ENCODE peak calls at places on chromosomes 12 and 14, in nine cellular contexts. One of them, this sample, is unnamed.
A peak's percentile ranks its signal among the peaks of the same experiment; 100 is the strongest.

GRCh38 chr12:38586652-38587219 is 270.2 kb downstream of the ALG10B start:
- DNase-seq in sigmoid colon: no peak
- DNase-seq in IMR-90: no peak
- DNase-seq in ovary: no peak
- DNase-seq in heart left ventricle: no peak
- DNase-seq in H54: no peak
- DNase-seq in HCT116: no peak
- DNase-seq in esophagus muscularis mucosa: no peak
- DNase-seq in A549: no peak
- DNase-seq in this sample: no peak

GRCh38 chr12:52561880-52562449 is 9.0 kb upstream of the KRT71 start:
- DNase-seq in sigmoid colon: no peak
- DNase-seq in IMR-90: no peak
- DNase-seq in ovary: no peak
- DNase-seq in heart left ventricle: no peak
- DNase-seq in H54: peak; percentile 24
- DNase-seq in HCT116: peak; percentile 22
- DNase-seq in esophagus muscularis mucosa: no peak
- DNase-seq in A549: peak; percentile 41
- DNase-seq in this sample: peak; percentile 26

GRCh38 chr14:91116913-91117588 is 3.2 kb downstream of the DGLUCY start:
- DNase-seq in sigmoid colon: no peak
- DNase-seq in IMR-90: no peak
- DNase-seq in ovary: no peak
- DNase-seq in heart left ventricle: no peak
- DNase-seq in H54: no peak
- DNase-seq in HCT116: no peak
- DNase-seq in esophagus muscularis mucosa: no peak
- DNase-seq in A549: no peak
- DNase-seq in this sample: no peak

GRCh38 chr12:50574621-50575348 is 70.0 kb downstream of the DIP2B start:
- DNase-seq in sigmoid colon: no peak
- DNase-seq in IMR-90: peak; percentile 32
- DNase-seq in ovary: no peak
- DNase-seq in heart left ventricle: no peak
- DNase-seq in H54: no peak
- DNase-seq in HCT116: no peak
- DNase-seq in esophagus muscularis mucosa: no peak
- DNase-seq in A549: no peak
- DNase-seq in this sample: peak; percentile 52

GRCh38 chr12:11836282-11836963 is 186.9 kb downstream of the ETV6 start:
- DNase-seq in sigmoid colon: no peak
- DNase-seq in IMR-90: no peak
- DNase-seq in ovary: no peak
- DNase-seq in heart left ventricle: peak; percentile 50
- DNase-seq in H54: no peak
- DNase-seq in HCT116: no peak
- DNase-seq in esophagus muscularis mucosa: no peak
- DNase-seq in A549: no peak
- DNase-seq in this sample: peak; percentile 27

GRCh38 chr14:78153069-78153351 is 17.2 kb upstream of the NRXN3 start:
- DNase-seq in sigmoid colon: no peak
- DNase-seq in IMR-90: peak; percentile 0
- DNase-seq in ovary: no peak
- DNase-seq in heart left ventricle: no peak
- DNase-seq in H54: no peak
- DNase-seq in HCT116: no peak
- DNase-seq in esophagus muscularis mucosa: no peak
- DNase-seq in A549: peak; percentile 39
- DNase-seq in this sample: no peak

GRCh38 chr12:64660237-64661018 is 50.1 kb downstream of the RASSF3 start:
- DNase-seq in sigmoid colon: no peak
- DNase-seq in IMR-90: no peak
- DNase-seq in ovary: no peak
- DNase-seq in heart left ventricle: no peak
- DNase-seq in H54: no peak
- DNase-seq in HCT116: no peak
- DNase-seq in esophagus muscularis mucosa: no peak
- DNase-seq in A549: no peak
- DNase-seq in this sample: no peak

GRCh38 chr12:98126637-98127335 is 388.6 kb upstream of the TMPO start:
- DNase-seq in sigmoid colon: no peak
- DNase-seq in IMR-90: no peak
- DNase-seq in ovary: no peak
- DNase-seq in heart left ventricle: peak; percentile 6
- DNase-seq in H54: no peak
- DNase-seq in HCT116: no peak
- DNase-seq in esophagus muscularis mucosa: peak; percentile 80
- DNase-seq in A549: no peak
- DNase-seq in this sample: peak; percentile 31

GRCh38 chr14:68254669-68255527 is 435.3 kb downstream of the RAD51B start:
- DNase-seq in sigmoid colon: no peak
- DNase-seq in IMR-90: peak; percentile 46
- DNase-seq in ovary: no peak
- DNase-seq in heart left ventricle: no peak
- DNase-seq in H54: no peak
- DNase-seq in HCT116: no peak
- DNase-seq in esophagus muscularis mucosa: no peak
- DNase-seq in A549: no peak
- DNase-seq in this sample: no peak

GRCh38 chr14:92389598-92390126 is 66.7 kb downstream of the SLC24A4 start:
- DNase-seq in sigmoid colon: no peak
- DNase-seq in IMR-90: no peak
- DNase-seq in ovary: no peak
- DNase-seq in heart left ventricle: no peak
- DNase-seq in H54: no peak
- DNase-seq in HCT116: no peak
- DNase-seq in esophagus muscularis mucosa: no peak
- DNase-seq in A549: no peak
- DNase-seq in this sample: no peak

GRCh38 chr12:8483081-8483479 is 27.3 kb downstream of the CLEC6A start:
- DNase-seq in sigmoid colon: no peak
- DNase-seq in IMR-90: no peak
- DNase-seq in ovary: no peak
- DNase-seq in heart left ventricle: no peak
- DNase-seq in H54: no peak
- DNase-seq in HCT116: no peak
- DNase-seq in esophagus muscularis mucosa: no peak
- DNase-seq in A549: no peak
- DNase-seq in this sample: no peak

DNA sequence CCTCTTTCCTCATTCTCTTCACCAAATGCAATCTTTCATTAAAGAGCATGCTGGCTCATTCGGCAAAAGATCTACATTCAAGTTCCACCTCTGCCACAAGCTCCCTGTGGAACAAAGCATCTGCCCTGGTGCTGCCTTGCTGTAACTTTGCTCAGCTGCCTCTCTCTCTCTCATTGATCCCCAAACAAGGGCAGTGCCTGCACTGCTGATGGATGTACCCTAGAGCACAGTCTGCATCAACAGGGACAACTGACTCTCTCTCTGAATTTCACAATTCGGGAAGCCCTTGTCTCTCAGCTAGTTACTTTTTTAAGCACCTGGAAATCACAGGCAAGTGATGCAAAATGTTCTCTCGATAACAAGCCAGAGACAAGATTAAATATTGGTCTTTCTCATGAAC is 174.0 kb upstream of the DIO2 start:
- DNase-seq in sigmoid colon: no peak
- DNase-seq in IMR-90: no peak
- DNase-seq in ovary: no peak
- DNase-seq in heart left ventricle: no peak
- DNase-seq in H54: no peak
- DNase-seq in HCT116: no peak
- DNase-seq in esophagus muscularis mucosa: no peak
- DNase-seq in A549: no peak
- DNase-seq in this sample: no peak
- TF ChIP-seq POLR2A in sigmoid colon: no peak
- TF ChIP-seq POLR2A in IMR-90: no peak
- TF ChIP-seq POLR2A in ovary: no peak
- TF ChIP-seq POLR2A in heart left ventricle: no peak
- TF ChIP-seq POLR2A in H54: no peak
- TF ChIP-seq POLR2A in HCT116: no peak
- TF ChIP-seq POLR2A in esophagus muscularis mucosa: no peak
- TF ChIP-seq POLR2A in A549: no peak
- TF ChIP-seq POLR2A in this sample: no peak

DNA sequence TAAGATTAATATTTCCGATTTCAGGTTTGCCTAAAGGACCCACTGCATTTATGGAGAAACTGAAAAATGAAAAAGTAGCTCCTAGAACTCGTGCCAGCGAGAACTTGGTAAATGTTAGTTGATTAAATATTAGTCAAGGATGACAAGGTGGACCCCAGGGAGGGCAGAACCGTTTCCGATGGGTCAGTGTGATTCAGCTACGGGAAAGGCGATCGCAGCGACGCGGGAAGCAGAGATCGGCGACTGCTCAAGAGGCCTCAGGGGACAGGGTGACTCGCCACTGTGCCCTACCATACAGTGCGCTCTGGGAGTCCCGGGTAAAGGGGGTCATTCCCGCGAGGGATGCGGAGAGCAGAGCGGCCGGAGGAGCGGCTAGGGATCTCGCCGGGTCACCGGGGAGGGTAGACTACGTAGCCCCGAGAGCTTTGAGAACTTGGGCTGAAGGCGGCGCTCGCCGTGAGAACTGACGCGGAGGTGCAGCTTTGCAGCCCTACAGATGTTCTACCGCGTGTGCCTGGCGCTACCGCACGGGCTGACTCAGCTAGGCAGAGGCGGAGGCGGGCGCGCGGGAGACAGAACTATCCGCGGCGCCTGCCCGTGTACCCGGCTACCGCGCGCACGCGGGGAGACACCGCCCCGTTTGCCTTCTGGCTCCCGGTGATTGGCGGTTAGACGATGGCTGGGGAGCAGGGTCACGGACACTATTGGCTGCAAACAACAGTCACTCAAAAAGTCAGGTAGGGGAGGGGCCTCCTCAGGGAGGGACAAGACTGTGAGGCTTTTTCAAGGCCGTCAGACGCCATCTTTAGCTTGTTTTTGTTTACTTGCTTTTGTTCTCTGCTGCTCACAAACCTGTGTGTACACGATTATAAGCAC is 3.2 kb downstream of the C14orf93 start:
- DNase-seq in sigmoid colon: peak; percentile 98
- DNase-seq in IMR-90: peak; percentile 97
- DNase-seq in ovary: peak; percentile 94
- DNase-seq in heart left ventricle: peak; percentile 98
- DNase-seq in H54: peak; percentile 76
- DNase-seq in HCT116: peak; percentile 96
- DNase-seq in esophagus muscularis mucosa: peak; percentile 98
- DNase-seq in A549: peak; percentile 99
- DNase-seq in this sample: peak; percentile 99
- TF ChIP-seq POLR2A in sigmoid colon: peak; percentile 80
- TF ChIP-seq POLR2A in IMR-90: peak; percentile 70
- TF ChIP-seq POLR2A in ovary: peak; percentile 63
- TF ChIP-seq POLR2A in heart left ventricle: peak; percentile 92
- TF ChIP-seq POLR2A in H54: peak; percentile 74
- TF ChIP-seq POLR2A in HCT116: peak; percentile 94
- TF ChIP-seq POLR2A in esophagus muscularis mucosa: peak; percentile 51
- TF ChIP-seq POLR2A in A549: peak; percentile 81
- TF ChIP-seq POLR2A in this sample: peak; percentile 33

GRCh38 chr14:48568688-48569087 is 893.3 kb upstream of the MDGA2 start:
- DNase-seq in sigmoid colon: no peak
- DNase-seq in IMR-90: peak; percentile 47
- DNase-seq in ovary: no peak
- DNase-seq in heart left ventricle: no peak
- DNase-seq in H54: no peak
- DNase-seq in HCT116: no peak
- DNase-seq in esophagus muscularis mucosa: no peak
- DNase-seq in A549: no peak
- DNase-seq in this sample: no peak
- TF ChIP-seq POLR2A in sigmoid colon: no peak
- TF ChIP-seq POLR2A in IMR-90: no peak
- TF ChIP-seq POLR2A in ovary: no peak
- TF ChIP-seq POLR2A in heart left ventricle: no peak
- TF ChIP-seq POLR2A in H54: no peak
- TF ChIP-seq POLR2A in HCT116: no peak
- TF ChIP-seq POLR2A in esophagus muscularis mucosa: no peak
- TF ChIP-seq POLR2A in A549: no peak
- TF ChIP-seq POLR2A in this sample: no peak

GRCh38 chr14:50002926-50003212 is 110.0 kb downstream of the ARF6 start:
- DNase-seq in sigmoid colon: no peak
- DNase-seq in IMR-90: no peak
- DNase-seq in ovary: no peak
- DNase-seq in heart left ventricle: no peak
- DNase-seq in H54: no peak
- DNase-seq in HCT116: no peak
- DNase-seq in esophagus muscularis mucosa: no peak
- DNase-seq in A549: no peak
- DNase-seq in this sample: no peak

GRCh38 chr14:50001146-50001998 is 108.5 kb downstream of the ARF6 start:
- DNase-seq in sigmoid colon: no peak
- DNase-seq in IMR-90: peak; percentile 70
- DNase-seq in ovary: no peak
- DNase-seq in heart left ventricle: no peak
- DNase-seq in H54: peak; percentile 36
- DNase-seq in HCT116: peak; percentile 87
- DNase-seq in esophagus muscularis mucosa: no peak
- DNase-seq in A549: peak; percentile 61
- DNase-seq in this sample: peak; percentile 77

GRCh38 chr14:50006141-50006540 is 110.2 kb downstream of the VCPKMT start:
- DNase-seq in sigmoid colon: no peak
- DNase-seq in IMR-90: no peak
- DNase-seq in ovary: no peak
- DNase-seq in heart left ventricle: no peak
- DNase-seq in H54: no peak
- DNase-seq in HCT116: no peak
- DNase-seq in esophagus muscularis mucosa: no peak
- DNase-seq in A549: no peak
- DNase-seq in this sample: no peak

GRCh38 chr14:50001999-50002925 is 109.4 kb downstream of the ARF6 start:
- DNase-seq in sigmoid colon: no peak
- DNase-seq in IMR-90: no peak
- DNase-seq in ovary: no peak
- DNase-seq in heart left ventricle: no peak
- DNase-seq in H54: peak; percentile 26
- DNase-seq in HCT116: no peak
- DNase-seq in esophagus muscularis mucosa: no peak
- DNase-seq in A549: no peak
- DNase-seq in this sample: no peak

DNA sequence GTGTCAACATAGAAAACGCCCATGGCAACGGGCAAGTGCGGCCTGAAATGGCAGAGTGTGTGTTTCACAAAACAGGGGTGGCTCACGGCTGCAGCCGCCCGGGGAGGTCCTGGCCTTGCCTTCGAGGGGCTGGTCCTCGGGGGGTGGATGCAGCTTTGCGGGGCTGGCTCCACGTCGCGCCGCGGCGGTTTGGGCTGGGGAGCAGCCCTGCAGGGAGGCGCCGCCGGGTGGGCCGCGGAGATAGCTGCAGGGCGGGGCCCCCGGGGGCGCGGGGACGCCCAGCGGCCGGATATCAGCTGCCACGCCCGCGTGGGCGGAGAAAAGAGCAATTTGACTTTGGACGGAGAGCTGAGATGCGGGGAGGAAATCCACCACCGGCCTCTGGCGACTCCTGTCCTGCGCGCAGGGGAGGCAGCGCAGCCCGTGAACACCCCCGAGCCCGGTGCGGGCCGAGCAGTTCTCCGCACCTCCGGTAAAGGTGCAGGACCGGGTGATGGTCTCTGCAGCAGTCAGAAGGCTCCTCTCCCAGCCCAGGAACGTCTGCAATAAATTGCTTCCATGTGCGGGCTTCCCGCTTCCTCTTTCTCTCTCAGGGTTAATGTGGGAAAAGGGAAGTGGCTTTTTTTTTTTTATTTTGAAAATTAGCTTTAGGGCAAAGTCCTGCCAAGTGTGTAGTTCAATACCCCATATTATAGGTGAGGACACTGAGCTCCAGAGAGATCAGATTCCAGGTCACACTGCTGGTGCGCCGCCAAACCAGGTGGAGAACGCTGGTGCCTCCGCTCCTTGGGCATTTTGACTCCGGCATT is 110.5 kb downstream of the ARF6 start:
- DNase-seq in sigmoid colon: peak; percentile 86
- DNase-seq in IMR-90: peak; percentile 35
- DNase-seq in ovary: peak; percentile 77
- DNase-seq in heart left ventricle: peak; percentile 84
- DNase-seq in H54: peak; percentile 39
- DNase-seq in HCT116: peak; percentile 65
- DNase-seq in esophagus muscularis mucosa: peak; percentile 95
- DNase-seq in A549: peak; percentile 75
- DNase-seq in this sample: peak; percentile 87
- TF ChIP-seq POLR2A in sigmoid colon: no peak
- TF ChIP-seq POLR2A in IMR-90: no peak
- TF ChIP-seq POLR2A in ovary: no peak
- TF ChIP-seq POLR2A in heart left ventricle: peak; percentile 61
- TF ChIP-seq POLR2A in H54: peak; percentile 35
- TF ChIP-seq POLR2A in HCT116: peak; percentile 87
- TF ChIP-seq POLR2A in esophagus muscularis mucosa: no peak
- TF ChIP-seq POLR2A in A549: peak; percentile 66
- TF ChIP-seq POLR2A in this sample: no peak